ENCODE peak calls at places on chromosomes 12 and 14, in seven cellular contexts. One of them, this sample, is unnamed.

GRCh38 chr12:15801770-15802393 is 12.7 kb upstream of the EPS8 start:
- DNase-seq in heart right ventricle: no peak
- DNase-seq in left lung: no peak
- DNase-seq in psoas muscle: no peak
- DNase-seq in tibial nerve: no peak
- DNase-seq in cardiac muscle cell: no peak
- DNase-seq in endothelial cell of umbilical vein: no peak
- DNase-seq in this sample: no peak

GRCh38 chr14:63542231-63542999 is 762 bp downstream of the PPP2R5E start:
- DNase-seq in heart right ventricle: no peak
- DNase-seq in left lung: no peak
- DNase-seq in endothelial cell of umbilical vein: peak; percentile 56
- DNase-seq in cardiac muscle cell: peak; percentile 46
- DNase-seq in tibial nerve: no peak
- DNase-seq in psoas muscle: no peak
- DNase-seq in this sample: no peak

GRCh38 chr14:90382491-90383125 is 14.2 kb upstream of the CALM1 start:
- DNase-seq in cardiac muscle cell: peak; percentile 75
- DNase-seq in tibial nerve: peak; percentile 61
- DNase-seq in psoas muscle: peak; percentile 89
- DNase-seq in left lung: peak; percentile 78
- DNase-seq in endothelial cell of umbilical vein: peak; percentile 90
- DNase-seq in heart right ventricle: peak; percentile 60
- DNase-seq in this sample: peak; percentile 85

GRCh38 chr14:20630340-20631022 is 11.0 kb downstream of the OR6S1 start:
- DNase-seq in endothelial cell of umbilical vein: peak; percentile 28
- DNase-seq in cardiac muscle cell: peak; percentile 40
- DNase-seq in left lung: no peak
- DNase-seq in heart right ventricle: no peak
- DNase-seq in psoas muscle: no peak
- DNase-seq in tibial nerve: no peak
- DNase-seq in this sample: no peak

GRCh38 chr14:34710744-34711143 is 3.6 kb downstream of the CFL2 start:
- DNase-seq in endothelial cell of umbilical vein: peak; percentile 6
- DNase-seq in tibial nerve: no peak
- DNase-seq in heart right ventricle: no peak
- DNase-seq in psoas muscle: no peak
- DNase-seq in cardiac muscle cell: no peak
- DNase-seq in left lung: no peak
- DNase-seq in this sample: no peak

GRCh38 chr14:63134801-63135200 is 69.4 kb upstream of the RHOJ start:
- DNase-seq in heart right ventricle: no peak
- DNase-seq in endothelial cell of umbilical vein: peak; percentile 15
- DNase-seq in cardiac muscle cell: peak; percentile 29
- DNase-seq in psoas muscle: no peak
- DNase-seq in left lung: no peak
- DNase-seq in tibial nerve: no peak
- DNase-seq in this sample: no peak

GRCh38 chr12:4273651-4274395 is at the start of gene CCND2:
- DNase-seq in tibial nerve: peak; percentile 86
- DNase-seq in heart right ventricle: peak; percentile 90
- DNase-seq in left lung: peak; percentile 95
- DNase-seq in cardiac muscle cell: peak; percentile 91
- DNase-seq in psoas muscle: peak; percentile 87
- DNase-seq in endothelial cell of umbilical vein: peak; percentile 19
- DNase-seq in this sample: peak; percentile 92

GRCh38 chr14:94129111-94129757 is at the start of gene IFI27L2:
- DNase-seq in cardiac muscle cell: peak; percentile 93
- DNase-seq in psoas muscle: peak; percentile 88
- DNase-seq in left lung: peak; percentile 87
- DNase-seq in endothelial cell of umbilical vein: peak; percentile 59
- DNase-seq in heart right ventricle: peak; percentile 72
- DNase-seq in tibial nerve: peak; percentile 67
- DNase-seq in this sample: peak; percentile 74

GRCh38 chr12:51818567-51819300 is 29.8 kb downstream of the FIGNL2 start:
- DNase-seq in endothelial cell of umbilical vein: no peak
- DNase-seq in heart right ventricle: no peak
- DNase-seq in tibial nerve: no peak
- DNase-seq in psoas muscle: peak; percentile 45
- DNase-seq in cardiac muscle cell: no peak
- DNase-seq in left lung: no peak
- DNase-seq in this sample: no peak

GRCh38 chr14:103401223-103402214 is 16.3 kb downstream of the MARK3 start:
- DNase-seq in endothelial cell of umbilical vein: peak; percentile 79
- DNase-seq in heart right ventricle: no peak
- DNase-seq in cardiac muscle cell: peak; percentile 49
- DNase-seq in psoas muscle: no peak
- DNase-seq in tibial nerve: no peak
- DNase-seq in left lung: no peak
- DNase-seq in this sample: no peak

GRCh38 chr12:109759076-109759420 is 45.4 kb downstream of the FAM222A start:
- DNase-seq in psoas muscle: peak; percentile 23
- DNase-seq in cardiac muscle cell: no peak
- DNase-seq in heart right ventricle: no peak
- DNase-seq in left lung: no peak
- DNase-seq in tibial nerve: no peak
- DNase-seq in endothelial cell of umbilical vein: no peak
- DNase-seq in this sample: no peak

GRCh38 chr14:33120966-33121365 is 182.3 kb downstream of the NPAS3 start:
- DNase-seq in psoas muscle: no peak
- DNase-seq in left lung: no peak
- DNase-seq in endothelial cell of umbilical vein: no peak
- DNase-seq in cardiac muscle cell: no peak
- DNase-seq in heart right ventricle: no peak
- DNase-seq in tibial nerve: no peak
- DNase-seq in this sample: no peak

GRCh38 chr12:124680863-124681778 is 113.7 kb upstream of the NCOR2 start:
- DNase-seq in cardiac muscle cell: no peak
- DNase-seq in heart right ventricle: peak; percentile 60
- DNase-seq in tibial nerve: peak; percentile 82
- DNase-seq in left lung: no peak
- DNase-seq in endothelial cell of umbilical vein: peak; percentile 94
- DNase-seq in psoas muscle: peak; percentile 80
- DNase-seq in this sample: no peak

GRCh38 chr12:68809190-68810026 is 1.4 kb downstream of the MDM2 start:
- DNase-seq in psoas muscle: no peak
- DNase-seq in tibial nerve: no peak
- DNase-seq in left lung: no peak
- DNase-seq in endothelial cell of umbilical vein: no peak
- DNase-seq in cardiac muscle cell: no peak
- DNase-seq in heart right ventricle: no peak
- DNase-seq in this sample: no peak
- H3K4me1 ChIP-seq in psoas muscle: peaks cover 23% of the 10 kb centered on the region
- H3K4me1 ChIP-seq in tibial nerve: peaks cover 16% of the 10 kb centered on the region
- H3K4me1 ChIP-seq in left lung: peaks cover 64% of the 10 kb centered on the region
- H3K4me1 ChIP-seq in endothelial cell of umbilical vein: peaks cover 8% of the 10 kb centered on the region
- H3K4me1 ChIP-seq in cardiac muscle cell: peaks cover 6% of the 10 kb centered on the region
- H3K4me1 ChIP-seq in heart right ventricle: peaks cover 14% of the 10 kb centered on the region
- H3K4me1 ChIP-seq in this sample: no peaks in the 10 kb centered on the region

DNA sequence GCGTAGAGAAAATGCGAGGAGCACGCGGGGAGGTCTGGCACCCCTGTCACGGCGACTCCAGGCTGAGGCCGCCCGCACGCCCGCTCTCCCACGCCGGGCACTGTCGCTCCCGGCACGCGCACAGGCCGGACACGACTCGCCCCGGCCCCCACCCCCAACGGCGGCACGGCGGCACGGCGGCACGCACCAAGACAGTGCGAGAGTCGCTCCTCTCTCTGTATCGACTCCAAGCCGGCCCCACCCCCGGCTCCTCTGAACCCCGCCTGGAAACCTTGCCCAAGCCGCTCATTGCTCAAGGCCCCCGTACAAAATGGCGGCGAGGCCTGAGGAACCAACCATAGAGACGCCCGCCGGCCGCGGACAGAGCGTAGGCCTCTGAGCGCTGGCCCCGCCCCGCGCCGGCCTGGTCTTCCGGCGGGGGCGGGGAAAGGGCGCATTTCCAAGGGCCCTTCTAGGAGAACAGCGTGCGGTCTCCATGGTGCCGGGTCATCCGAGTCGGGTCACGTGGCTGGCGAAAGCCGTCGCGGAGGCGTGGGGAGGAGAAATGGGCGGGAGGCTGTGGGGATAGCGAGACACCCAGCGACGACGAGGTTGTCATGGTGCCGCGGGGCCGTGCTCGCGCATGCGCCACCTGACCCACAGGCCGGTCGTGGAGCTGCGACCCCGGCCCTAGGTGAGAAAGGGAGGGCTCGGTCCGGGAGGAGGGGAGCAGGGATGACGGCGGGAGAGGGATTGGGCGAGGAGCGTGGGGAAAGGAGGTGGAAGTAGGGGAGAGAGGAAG is at the start of gene CIPC:
- DNase-seq in left lung: peak; percentile 100
- DNase-seq in tibial nerve: peak; percentile 100
- DNase-seq in heart right ventricle: peak; percentile 100
- DNase-seq in endothelial cell of umbilical vein: peak; percentile 99
- DNase-seq in cardiac muscle cell: peak; percentile 100
- DNase-seq in psoas muscle: peak; percentile 100
- DNase-seq in this sample: peak; percentile 100
- TF ChIP-seq CTCF in left lung: peak; percentile 8
- TF ChIP-seq CTCF in tibial nerve: peak; percentile 52
- TF ChIP-seq CTCF in heart right ventricle: no peak
- TF ChIP-seq CTCF in endothelial cell of umbilical vein: no peak
- TF ChIP-seq CTCF in cardiac muscle cell: no peak
- TF ChIP-seq CTCF in psoas muscle: no peak
- TF ChIP-seq CTCF in this sample: no peak

GRCh38 chr14:59274991-59275391 is 86.5 kb downstream of the DAAM1 start:
- DNase-seq in heart right ventricle: peak; percentile 42
- DNase-seq in left lung: no peak
- DNase-seq in cardiac muscle cell: no peak
- DNase-seq in psoas muscle: no peak
- DNase-seq in tibial nerve: no peak
- DNase-seq in endothelial cell of umbilical vein: no peak
- DNase-seq in this sample: no peak
- H3K27ac ChIP-seq in heart right ventricle: no peak overlapping the region
- H3K27ac ChIP-seq in left lung: peak overlapping the region; percentile 31
- H3K27ac ChIP-seq in cardiac muscle cell: peak overlapping the region; percentile 62
- H3K27ac ChIP-seq in psoas muscle: no peak overlapping the region
- H3K27ac ChIP-seq in tibial nerve: peak overlapping the region; percentile 66
- H3K27ac ChIP-seq in endothelial cell of umbilical vein: peak overlapping the region; percentile 60
- H3K27ac ChIP-seq in this sample: peak overlapping the region; percentile 55

DNA sequence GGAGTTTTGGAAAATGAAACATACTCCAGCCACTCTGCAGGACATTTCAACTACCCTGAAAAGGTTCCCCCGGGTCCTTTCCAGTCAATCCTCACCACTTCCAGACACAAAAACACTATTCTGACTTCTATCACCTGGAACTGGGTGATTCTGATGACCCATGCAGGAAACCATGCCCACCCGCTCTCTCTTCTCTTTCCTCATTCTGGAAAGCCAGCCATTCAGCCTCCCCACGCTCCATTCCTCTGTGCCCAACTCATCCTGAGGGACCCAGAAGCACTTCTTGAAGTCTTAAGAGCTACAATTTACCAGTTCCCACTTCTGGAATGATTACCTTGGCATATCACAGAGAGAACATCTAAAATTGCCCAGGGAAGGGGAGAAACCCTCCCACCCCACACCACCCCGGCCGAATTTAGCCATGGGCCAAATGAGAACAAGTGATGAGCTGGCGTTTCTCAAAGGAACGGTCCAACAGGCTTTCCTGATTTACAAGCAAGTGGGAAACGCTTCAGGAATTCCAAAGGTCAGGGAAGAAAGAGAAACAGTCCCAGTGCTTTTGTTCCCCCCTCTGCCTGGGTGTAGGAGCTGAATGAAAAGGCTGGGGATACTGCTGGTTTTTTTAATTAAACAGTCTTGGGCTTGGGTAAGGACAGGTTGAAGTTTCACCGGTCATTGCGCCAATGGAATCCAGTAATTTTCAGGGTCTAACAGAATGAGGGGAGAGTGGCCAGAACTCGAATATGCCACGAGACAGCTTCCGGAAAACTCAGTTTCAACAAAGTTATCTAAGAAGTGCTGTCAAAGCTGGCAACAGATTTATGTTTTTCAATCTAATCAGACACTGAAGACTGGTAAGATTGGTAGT is 2.9 kb downstream of the CCDC88C start:
- DNase-seq in endothelial cell of umbilical vein: no peak
- DNase-seq in tibial nerve: no peak
- DNase-seq in cardiac muscle cell: no peak
- DNase-seq in heart right ventricle: no peak
- DNase-seq in left lung: no peak
- DNase-seq in psoas muscle: no peak
- DNase-seq in this sample: no peak
- H3K4me1 ChIP-seq in endothelial cell of umbilical vein: peaks cover 25% of the 10 kb centered on the region
- H3K4me1 ChIP-seq in tibial nerve: peaks cover 8% of the 10 kb centered on the region
- H3K4me1 ChIP-seq in cardiac muscle cell: no peaks in the 10 kb centered on the region
- H3K4me1 ChIP-seq in heart right ventricle: peaks cover 23% of the 10 kb centered on the region
- H3K4me1 ChIP-seq in left lung: peaks cover 76% of the 10 kb centered on the region
- H3K4me1 ChIP-seq in psoas muscle: peaks cover 4% of the 10 kb centered on the region
- H3K4me1 ChIP-seq in this sample: peaks cover 27% of the 10 kb centered on the region

GRCh38 chr14:58846682-58847465 is 209.1 kb downstream of the DACT1 start:
- DNase-seq in left lung: no peak
- DNase-seq in psoas muscle: no peak
- DNase-seq in cardiac muscle cell: peak; percentile 24
- DNase-seq in heart right ventricle: no peak
- DNase-seq in endothelial cell of umbilical vein: no peak
- DNase-seq in tibial nerve: no peak
- DNase-seq in this sample: no peak
- TF ChIP-seq CTCF in left lung: no peak
- TF ChIP-seq CTCF in psoas muscle: no peak
- TF ChIP-seq CTCF in cardiac muscle cell: no peak
- TF ChIP-seq CTCF in heart right ventricle: no peak
- TF ChIP-seq CTCF in endothelial cell of umbilical vein: no peak
- TF ChIP-seq CTCF in tibial nerve: no peak
- TF ChIP-seq CTCF in this sample: no peak